ENCODE peak calls at places on chromosomes 6 and 20, in nine cellular contexts. X, C, H, R, L, F, O, Y and T are unnamed samples.

GRCh38 chr20:6071162-6071695 is 17.4 kb upstream of the LRRN4 start:
- DNase-seq in X (no peak), C (no peak), H (no peak), R (no peak), L (no peak), F (no peak), O (no peak), Y (no peak), T (no peak)

GRCh38 chr6:6074190-6074589 is 67.5 kb upstream of the NRN1 start:
- DNase-seq in X (no peak), C (no peak), H (no peak), R (no peak), L (no peak), F (no peak), O (no peak), Y (no peak), T (no peak)

GRCh38 chr6:31794294-31794865 is 1.2 kb downstream of the VARS1 start:
- DNase-seq in X (peak; percentile 54), C (no peak), H (no peak), R (no peak), L (peak; percentile 49), F (no peak), O (no peak), Y (peak; percentile 74), T (no peak)

GRCh38 chr20:3541887-3542721 is 71.3 kb downstream of the ATRN start:
- DNase-seq in X (no peak), C (no peak), H (no peak), R (no peak), L (no peak), F (no peak), O (no peak), Y (no peak), T (no peak)

GRCh38 chr6:33875696-33876095 is 71.9 kb upstream of the MLN start:
- DNase-seq in X (no peak), C (no peak), H (no peak), R (no peak), L (no peak), F (no peak), O (no peak), Y (peak; percentile 9), T (peak; percentile 47)

GRCh38 chr6:45420083-45420908 is 42.6 kb upstream of the SUPT3H start:
- DNase-seq in X (no peak), C (peak; percentile 26), H (no peak), R (peak; percentile 56), L (peak; percentile 72), F (peak; percentile 36), O (peak; percentile 80), Y (peak; percentile 77), T (peak; percentile 68)

GRCh38 chr6:124960757-124961467 is 1.3 kb upstream of the RNF217 start:
- DNase-seq in X (no peak), C (no peak), H (no peak), R (no peak), L (no peak), F (no peak), O (no peak), Y (peak; percentile 47), T (no peak)

GRCh38 chr6:101700655-101701054 is 307.1 kb downstream of the GRIK2 start:
- DNase-seq in X (no peak), C (no peak), H (no peak), R (no peak), L (no peak), F (no peak), O (no peak), Y (no peak), T (no peak)

GRCh38 chr20:43124261-43124660 is 65.4 kb downstream of the PTPRT start:
- DNase-seq in X (no peak), C (no peak), H (no peak), R (no peak), L (no peak), F (no peak), O (no peak), Y (no peak), T (no peak)

GRCh38 chr6:160781298-160781697 is 79.3 kb downstream of the PLG start:
- DNase-seq in X (no peak), C (no peak), H (no peak), R (no peak), L (no peak), F (no peak), O (no peak), Y (no peak), T (no peak)

GRCh38 chr6:13531956-13532355 is 42.4 kb upstream of the SIRT5 start:
- DNase-seq in X (peak; percentile 78), C (no peak), H (no peak), R (no peak), L (no peak), F (no peak), O (no peak), Y (no peak), T (no peak)

GRCh38 chr6:95240514-95240913 is 336.8 kb upstream of the MANEA start:
- DNase-seq in X (no peak), C (no peak), H (no peak), R (no peak), L (no peak), F (no peak), O (no peak), Y (no peak), T (no peak)

GRCh38 chr6:111228094-111228493 is 140.8 kb downstream of the SLC16A10 start:
- DNase-seq in X (no peak), C (no peak), H (no peak), R (no peak), L (peak; percentile 47), F (no peak), O (no peak), Y (peak; percentile 63), T (peak; percentile 46)

GRCh38 chr6:40715501-40716403 is 128.6 kb upstream of the LRFN2 start:
- DNase-seq in X (peak; percentile 71), C (no peak), H (no peak), R (no peak), L (no peak), F (no peak), O (no peak), Y (no peak), T (no peak)

GRCh38 chr20:39773380-39774000 is 811.3 kb downstream of the DHX35 start:
- DNase-seq in X (no peak), C (no peak), H (no peak), R (no peak), L (peak; percentile 25), F (no peak), O (no peak), Y (peak; percentile 21), T (no peak)

GRCh38 chr20:25750765-25751696 is 54.4 kb upstream of the ZNF337 start:
- DNase-seq in X (no peak), C (no peak), H (peak; percentile 56), R (peak; percentile 65), L (peak; percentile 51), F (peak; percentile 80), O (peak; percentile 65), Y (peak; percentile 66), T (no peak)

GRCh38 chr6:16229710-16230109 is 8.7 kb upstream of the GMPR start:
- DNase-seq in X (no peak), C (no peak), H (no peak), R (no peak), L (no peak), F (peak; percentile 69), O (no peak), Y (no peak), T (no peak)

GRCh38 chr6:2216794-2217383 is 28.5 kb downstream of the GMDS start:
- DNase-seq in X (peak; percentile 17), C (no peak), H (no peak), R (no peak), L (no peak), F (no peak), O (no peak), Y (no peak), T (no peak)

GRCh38 chr6:167487706-167488664 is 163.1 kb downstream of the TTLL2 start:
- DNase-seq in X (no peak), C (no peak), H (no peak), R (no peak), L (no peak), F (no peak), O (no peak), Y (no peak), T (peak; percentile 15)

GRCh38 chr6:3386374-3386857 is 70.4 kb downstream of the SLC22A23 start:
- DNase-seq in X (no peak), C (no peak), H (no peak), R (no peak), L (no peak), F (no peak), O (peak; percentile 36), Y (no peak), T (no peak)

GRCh38 chr6:42938987-42939809 is 9.9 kb downstream of the CNPY3 start:
- DNase-seq in X (peak; percentile 42), C (no peak), H (no peak), R (no peak), L (no peak), F (no peak), O (peak; percentile 75), Y (no peak), T (no peak)
- H3K36me3 ChIP-seq in X (peaks cover 80% of the 10 kb centered on the region), C (peaks cover 49% of the 10 kb centered on the region), H (peaks cover 100% of the 10 kb centered on the region), R (peaks cover 32% of the 10 kb centered on the region), L (peaks cover 16% of the 10 kb centered on the region), F (no peaks in the 10 kb centered on the region), O (no peaks in the 10 kb centered on the region), Y (peaks cover 12% of the 10 kb centered on the region), T (peaks cover 40% of the 10 kb centered on the region)

GRCh38 chr6:148890605-148891004 is 143.8 kb downstream of the UST start:
- DNase-seq in X (no peak), C (no peak), H (no peak), R (no peak), L (no peak), F (no peak), O (no peak), Y (peak; percentile 37), T (no peak)
- H3K27ac ChIP-seq in X (no peak overlapping the region), C (no peak overlapping the region), H (no peak overlapping the region), R (no peak overlapping the region), L (no peak overlapping the region), F (no peak overlapping the region), O (no peak overlapping the region), Y (peak overlapping the region; percentile 14), T (no peak overlapping the region)

GRCh38 chr20:32218156-32218900 is 10.6 kb downstream of the POFUT1 start:
- DNase-seq in X (peak; percentile 29), C (no peak), H (no peak), R (no peak), L (no peak), F (no peak), O (no peak), Y (no peak), T (peak; percentile 38)
- H3K36me3 ChIP-seq in X (peaks cover 45% of the 10 kb centered on the region), C (peaks cover 66% of the 10 kb centered on the region), H (peaks cover 94% of the 10 kb centered on the region), R (peaks cover 7% of the 10 kb centered on the region), L (peaks cover 3% of the 10 kb centered on the region), F (no peaks in the 10 kb centered on the region), O (no peaks in the 10 kb centered on the region), Y (peaks cover 23% of the 10 kb centered on the region), T (peaks cover 54% of the 10 kb centered on the region)

DNA sequence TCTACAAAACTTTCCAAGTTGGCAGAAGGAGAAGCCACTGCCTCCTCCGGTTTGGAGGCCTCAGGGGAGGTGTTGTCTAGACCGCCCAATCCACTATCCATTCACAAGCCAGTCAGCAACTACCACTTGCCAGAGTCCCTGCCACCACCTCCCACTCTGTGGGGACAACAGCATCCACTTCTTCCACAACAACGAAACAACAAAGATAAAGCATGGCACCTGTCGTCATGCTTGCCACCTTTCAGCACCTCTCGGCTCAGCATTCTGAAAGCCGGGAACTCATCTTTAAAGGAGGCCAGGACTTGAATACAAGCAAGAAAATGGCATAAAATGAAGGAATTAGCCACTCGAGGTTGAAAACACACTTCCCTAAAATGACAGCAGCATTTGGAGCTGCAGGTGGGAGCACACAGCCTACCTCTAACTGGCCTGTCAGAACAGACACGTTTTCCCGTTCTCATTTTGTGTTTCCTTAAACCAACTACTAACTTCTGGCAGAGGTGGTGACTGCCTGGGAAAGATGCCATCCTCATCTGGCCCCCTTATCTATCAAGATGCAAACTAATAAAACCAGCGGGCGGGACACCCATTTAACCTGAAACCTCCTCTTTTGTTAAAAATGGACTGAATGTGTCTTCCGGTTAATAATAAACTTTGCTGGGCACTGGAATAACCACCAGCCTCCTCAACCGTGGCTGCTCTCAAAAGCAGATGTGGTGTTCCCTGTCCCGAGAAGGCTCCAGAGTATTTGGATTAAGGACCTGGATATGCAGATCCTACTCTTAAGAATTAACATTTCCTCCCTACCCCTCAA is 21.7 kb downstream of the YTHDF1 start:
- DNase-seq in X (no peak), C (no peak), H (no peak), R (no peak), L (no peak), F (no peak), O (no peak), Y (no peak), T (no peak)
- H3K27ac ChIP-seq in X (no peak overlapping the region), C (no peak overlapping the region), H (no peak overlapping the region), R (no peak overlapping the region), L (no peak overlapping the region), F (no peak overlapping the region), O (no peak overlapping the region), Y (no peak overlapping the region), T (no peak overlapping the region)